ENCODE peak calls at places on chromosome 3, in seven cellular contexts. O, P, H, A, G, C and R are unnamed samples.

GRCh38 chr3:134600166-134600670 is 50.6 kb downstream of the KY start:
- DNase-seq in O (no peak), P (no peak), H (no peak), A (no peak), G (no peak), C (no peak), R (no peak)

GRCh38 chr3:48437812-48438211 is 2.1 kb downstream of the CCDC51 start:
- DNase-seq in O (no peak), P (no peak), H (no peak), A (no peak), G (no peak), C (no peak), R (no peak)

GRCh38 chr3:132343018-132343612 is 25.9 kb downstream of the ACP3 start:
- DNase-seq in O (peak; percentile 82), P (peak; percentile 51), H (peak; percentile 66), A (peak; percentile 48), G (peak; percentile 82), C (peak; percentile 41), R (peak; percentile 17)

GRCh38 chr3:97235179-97235578 is 420.8 kb downstream of the EPHA6 start:
- DNase-seq in O (peak; percentile 34), P (no peak), H (no peak), A (no peak), G (no peak), C (no peak), R (no peak)

GRCh38 chr3:109559389-109559788 is 222.0 kb upstream of the DPPA4 start:
- DNase-seq in O (no peak), P (peak; percentile 58), H (peak; percentile 3), A (no peak), G (no peak), C (peak; percentile 27), R (no peak)

GRCh38 chr3:42612928-42613327 is 12.4 kb downstream of the NKTR start:
- DNase-seq in O (no peak), P (no peak), H (no peak), A (no peak), G (no peak), C (no peak), R (no peak)

GRCh38 chr3:71446260-71446659 is 137.3 kb downstream of the FOXP1 start:
- DNase-seq in O (no peak), P (no peak), H (no peak), A (no peak), G (no peak), C (no peak), R (no peak)

GRCh38 chr3:127531821-127532220 is 58.7 kb downstream of the TPRA1 start:
- DNase-seq in O (no peak), P (no peak), H (no peak), A (no peak), G (no peak), C (no peak), R (no peak)

GRCh38 chr3:127206611-127207516 is 13.9 kb downstream of the PRR23E start:
- DNase-seq in O (no peak), P (no peak), H (no peak), A (no peak), G (no peak), C (no peak), R (no peak)

GRCh38 chr3:149895807-149896206 is 74.9 kb downstream of the PFN2 start:
- DNase-seq in O (peak; percentile 73), P (no peak), H (no peak), A (no peak), G (no peak), C (no peak), R (no peak)

GRCh38 chr3:154862265-154862664 is 217.9 kb upstream of the MME start:
- DNase-seq in O (peak; percentile 76), P (no peak), H (peak; percentile 70), A (no peak), G (peak; percentile 5), C (peak; percentile 63), R (no peak)

GRCh38 chr3:178384302-178384939 is 151.8 kb upstream of the KCNMB2 start:
- DNase-seq in O (no peak), P (no peak), H (no peak), A (no peak), G (peak; percentile 30), C (no peak), R (no peak)

GRCh38 chr3:54196330-54196975 is 74.1 kb downstream of the CACNA2D3 start:
- DNase-seq in O (no peak), P (no peak), H (no peak), A (no peak), G (no peak), C (no peak), R (no peak)

GRCh38 chr3:182118081-182118480 is 406.4 kb downstream of the SOX2 start:
- DNase-seq in O (no peak), P (peak; percentile 40), H (no peak), A (no peak), G (no peak), C (peak; percentile 91), R (no peak)

GRCh38 chr3:15033103-15033502 is 32.0 kb downstream of the MRPS25 start:
- DNase-seq in O (no peak), P (no peak), H (no peak), A (no peak), G (no peak), C (no peak), R (no peak)

GRCh38 chr3:127652246-127652995 is 20.3 kb upstream of the ABTB1 start:
- DNase-seq in O (peak; percentile 75), P (no peak), H (peak; percentile 50), A (peak; percentile 65), G (peak; percentile 75), C (no peak), R (no peak)

GRCh38 chr3:133124511-133124910 is 86.3 kb downstream of the TMEM108 start:
- DNase-seq in O (no peak), P (no peak), H (no peak), A (no peak), G (no peak), C (no peak), R (no peak)

GRCh38 chr3:20648921-20649381 is 462.9 kb upstream of the SGO1 start:
- DNase-seq in O (no peak), P (no peak), H (peak; percentile 33), A (no peak), G (peak; percentile 39), C (no peak), R (no peak)

GRCh38 chr3:8840556-8840955 is 71.1 kb upstream of the OXTR start:
- DNase-seq in O (peak; percentile 73), P (no peak), H (peak; percentile 89), A (no peak), G (no peak), C (peak; percentile 39), R (no peak)

GRCh38 chr3:189269356-189269755 is 97.6 kb downstream of the TPRG1 start:
- DNase-seq in O (no peak), P (no peak), H (no peak), A (no peak), G (peak; percentile 79), C (peak; percentile 41), R (no peak)

DNA sequence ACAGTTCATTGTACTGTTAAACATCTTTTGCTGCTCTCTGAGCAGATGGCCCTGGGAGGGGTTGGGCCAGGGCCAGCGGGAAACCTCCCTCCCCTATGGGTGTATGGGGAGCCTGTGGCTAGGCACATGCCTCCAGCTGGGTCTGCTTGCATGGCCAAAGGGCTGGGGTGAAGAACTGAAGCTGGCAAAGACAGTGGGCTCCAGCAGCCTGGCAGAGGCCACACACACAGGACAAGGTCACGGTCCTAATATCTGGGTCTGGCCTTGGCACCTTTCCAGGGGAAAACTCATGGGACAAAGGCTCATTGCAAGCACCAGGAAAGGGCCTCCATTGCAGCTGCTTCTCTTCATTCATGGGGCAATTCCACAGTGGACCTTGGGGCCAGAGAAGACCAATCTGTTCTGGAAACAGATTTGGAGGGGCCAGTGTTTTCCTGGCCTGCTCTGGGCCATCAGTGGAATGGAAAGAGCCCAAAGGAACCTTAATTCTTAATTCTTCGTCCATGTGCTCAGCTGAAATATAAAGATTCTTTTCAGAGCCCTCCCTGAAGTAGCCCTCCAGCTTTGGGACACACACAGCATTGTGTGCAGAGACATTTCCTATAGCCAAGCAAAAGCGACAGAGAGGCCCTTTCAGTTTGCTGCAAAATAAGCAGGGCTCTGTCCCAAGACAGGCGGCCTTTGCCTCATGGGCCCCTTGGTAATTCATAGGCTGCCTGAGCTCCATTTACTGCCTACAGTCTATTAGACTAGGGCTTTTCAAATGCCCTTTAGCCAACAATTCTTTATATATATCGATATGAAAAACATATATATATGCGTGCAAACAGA is 11.3 kb upstream of the LIMD1 start:
- DNase-seq in O (no peak), P (no peak), H (no peak), A (no peak), G (no peak), C (no peak), R (no peak)
- H2AFZ ChIP-seq in O (no peak overlapping the region), P (no peak overlapping the region), H (peak overlapping the region; percentile 71), A (peak overlapping the region; percentile 54), G (no peak overlapping the region), C (no peak overlapping the region), R (no peak overlapping the region)

DNA sequence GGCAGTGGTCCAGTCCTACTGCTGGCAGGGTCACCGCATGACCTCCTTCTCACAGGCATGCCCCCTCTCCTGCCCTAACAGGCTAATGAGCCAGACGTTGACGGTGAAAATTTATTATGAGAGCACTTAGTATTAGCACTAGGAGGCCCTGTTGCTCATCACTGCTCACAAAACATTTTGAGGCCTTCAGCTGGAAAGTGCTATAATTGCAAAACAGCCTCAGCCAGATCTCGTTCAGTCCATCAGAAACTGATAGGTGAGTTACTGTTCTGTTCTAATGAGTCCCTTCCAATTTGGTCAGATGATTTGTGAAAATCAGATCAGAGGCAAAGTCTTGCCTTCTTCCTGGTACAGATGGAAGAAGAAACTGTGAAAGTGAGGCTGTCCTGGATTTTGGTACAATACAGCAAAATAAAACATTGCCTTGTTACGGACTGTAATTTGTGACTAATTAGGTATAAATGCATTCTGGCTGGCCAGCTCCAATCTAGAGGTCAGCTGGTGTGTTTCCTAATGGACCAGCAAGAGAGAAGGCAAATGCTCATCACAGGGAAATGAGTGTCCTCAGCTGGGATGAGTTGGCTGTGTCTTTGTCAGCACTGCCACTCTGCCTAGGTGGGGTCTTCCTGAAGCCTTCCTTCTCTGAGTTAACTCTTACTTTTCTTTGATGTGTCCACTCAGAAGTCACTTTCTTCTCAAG is 316.8 kb downstream of the CHST2 start:
- DNase-seq in O (no peak), P (no peak), H (peak; percentile 47), A (no peak), G (peak; percentile 82), C (no peak), R (no peak)
- H2AFZ ChIP-seq in O (no peak overlapping the region), P (no peak overlapping the region), H (no peak overlapping the region), A (no peak overlapping the region), G (peak overlapping the region; percentile 45), C (no peak overlapping the region), R (no peak overlapping the region)

GRCh38 chr3:157436583-157437300 is at the start of gene PTX3:
- DNase-seq in O (peak; percentile 27), P (peak; percentile 81), H (peak; percentile 94), A (peak; percentile 33), G (peak; percentile 87), C (peak; percentile 71), R (no peak)
- H2AFZ ChIP-seq in O (peak within 1 kb of the TSS; percentile 42), P (peak within 1 kb of the TSS; percentile 82), H (peak within 1 kb of the TSS; percentile 84), A (peak within 1 kb of the TSS; percentile 46), G (peak within 1 kb of the TSS; percentile 75), C (peak within 1 kb of the TSS; percentile 74), R (peak within 1 kb of the TSS; percentile 54)

DNA sequence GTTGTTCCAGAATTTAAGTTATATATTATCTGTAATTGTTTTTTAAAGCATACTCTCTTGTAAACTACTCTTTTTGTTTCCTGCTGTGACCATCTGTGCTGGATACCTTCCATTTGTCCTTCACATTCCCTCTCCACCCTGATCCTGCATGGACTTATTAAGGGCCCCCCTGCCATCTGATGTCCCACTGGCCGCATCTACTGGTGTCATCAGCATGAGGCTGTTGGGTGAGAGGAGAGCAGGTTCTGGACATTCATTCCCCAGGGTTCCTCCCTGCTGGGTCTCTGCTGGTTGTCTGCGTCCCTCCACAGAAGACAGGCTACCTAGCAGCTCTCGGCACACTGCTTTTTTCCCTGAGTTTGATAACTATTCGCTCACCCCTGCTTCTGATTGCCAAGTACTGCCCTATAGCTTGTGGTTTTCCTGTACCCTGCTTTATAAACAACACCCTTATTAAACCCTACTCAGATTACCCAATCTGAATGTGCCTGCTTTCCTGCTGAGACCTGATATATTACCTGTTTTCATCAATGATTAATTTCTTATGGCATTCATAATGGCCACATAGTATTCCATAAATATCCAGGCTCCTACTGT is 7.7 kb downstream of the CMTM8 start:
- DNase-seq in O (no peak), P (peak; percentile 36), H (no peak), A (no peak), G (no peak), C (peak; percentile 69), R (no peak)
- H2AFZ ChIP-seq in O (no peak overlapping the region), P (no peak overlapping the region), H (no peak overlapping the region), A (no peak overlapping the region), G (no peak overlapping the region), C (no peak overlapping the region), R (no peak overlapping the region)